ENCODE peak calls at places on chromosome 12, in four cellular contexts. One of them, this sample, is unnamed.

GRCh38 chr12:28814246-28814645 is 334.8 kb upstream of the FAR2 start:
- DNase-seq in HepG2: no peak
- DNase-seq in K562: no peak
- DNase-seq in IMR-90: no peak
- DNase-seq in this sample: no peak

GRCh38 chr12:132200800-132201199 is 56.5 kb downstream of the NOC4L start:
- DNase-seq in HepG2: no peak
- DNase-seq in K562: no peak
- DNase-seq in IMR-90: no peak
- DNase-seq in this sample: no peak

GRCh38 chr12:75978677-75979076 is 52.9 kb downstream of the PHLDA1 start:
- DNase-seq in HepG2: no peak
- DNase-seq in K562: no peak
- DNase-seq in IMR-90: no peak
- DNase-seq in this sample: no peak

GRCh38 chr12:89333564-89334252 is 18.6 kb downstream of the DUSP6 start:
- DNase-seq in HepG2: no peak
- DNase-seq in K562: no peak
- DNase-seq in IMR-90: no peak
- DNase-seq in this sample: no peak

GRCh38 chr12:109125791-109126190 is 9.4 kb downstream of the ACACB start:
- DNase-seq in HepG2: no peak
- DNase-seq in K562: no peak
- DNase-seq in IMR-90: no peak
- DNase-seq in this sample: no peak

GRCh38 chr12:106081606-106082005 is 57.1 kb downstream of the NUAK1 start:
- DNase-seq in HepG2: peak
- DNase-seq in K562: no peak
- DNase-seq in IMR-90: peak
- DNase-seq in this sample: no peak

GRCh38 chr12:83800022-83800421 is 1112.6 kb downstream of the SLC6A15 start:
- DNase-seq in HepG2: no peak
- DNase-seq in K562: no peak
- DNase-seq in IMR-90: no peak
- DNase-seq in this sample: no peak

GRCh38 chr12:1890119-1890703 is 28.2 kb downstream of the CACNA2D4 start:
- DNase-seq in HepG2: no peak
- DNase-seq in K562: no peak
- DNase-seq in IMR-90: no peak
- DNase-seq in this sample: no peak

GRCh38 chr12:96908170-96908675 is 1.2 kb downstream of the NEDD1 start:
- DNase-seq in HepG2: no peak
- DNase-seq in K562: no peak
- DNase-seq in IMR-90: no peak
- DNase-seq in this sample: no peak

DNA sequence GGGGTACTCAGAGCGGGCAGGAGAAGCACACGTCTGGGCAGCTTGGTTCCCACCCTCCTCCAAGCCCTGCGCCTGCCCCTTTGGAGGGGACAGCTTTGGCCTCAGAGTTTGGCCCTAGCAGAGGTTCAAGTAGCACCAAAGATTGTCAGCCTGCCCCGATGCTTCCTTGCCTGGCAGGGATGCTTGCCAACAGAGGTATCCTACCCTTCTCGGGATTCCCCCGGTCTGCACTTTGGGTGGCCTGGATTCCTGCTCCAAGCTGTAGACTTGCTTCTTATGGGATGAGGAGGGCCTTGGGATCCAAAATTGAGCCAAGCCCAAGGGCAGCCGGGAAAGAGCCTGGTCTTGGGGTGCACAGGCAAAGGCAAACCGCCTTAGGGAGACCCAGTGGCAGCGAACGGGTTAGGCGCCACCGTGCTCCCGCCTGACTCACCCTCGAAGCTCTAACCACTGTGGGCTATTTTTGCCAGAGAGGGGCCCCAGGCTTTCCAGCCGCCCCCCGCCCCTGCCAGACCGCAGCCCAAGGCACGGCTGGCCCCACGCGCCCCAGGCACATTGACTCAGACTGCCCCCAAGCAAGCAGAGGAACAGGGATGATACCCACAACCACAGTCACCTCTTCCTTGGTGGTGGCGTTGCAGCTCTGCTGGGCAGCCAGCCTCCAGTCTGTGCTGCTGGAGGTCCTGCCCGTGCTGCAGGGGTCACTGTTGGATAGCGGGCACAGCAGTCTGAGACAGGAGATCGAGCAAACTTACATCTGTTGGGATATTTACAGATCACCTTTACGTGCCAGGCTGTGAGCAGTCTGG is 882 bp upstream of the WNT10B start:
- DNase-seq in HepG2: no peak
- DNase-seq in K562: no peak
- DNase-seq in IMR-90: peak
- DNase-seq in this sample: no peak
- TF ChIP-seq MAZ in HepG2: no peak
- TF ChIP-seq MAZ in K562: no peak
- TF ChIP-seq MAZ in IMR-90: no peak
- TF ChIP-seq MAZ in this sample: no peak

GRCh38 chr12:63899396-63899795 is 54.9 kb downstream of the SRGAP1 start:
- DNase-seq in HepG2: no peak
- DNase-seq in K562: no peak
- DNase-seq in IMR-90: no peak
- DNase-seq in this sample: no peak
- TF ChIP-seq MAZ in HepG2: no peak
- TF ChIP-seq MAZ in K562: no peak
- TF ChIP-seq MAZ in IMR-90: no peak
- TF ChIP-seq MAZ in this sample: no peak

GRCh38 chr12:113322353-113322752 is 12.6 kb downstream of the SLC8B1 start:
- DNase-seq in HepG2: no peak
- DNase-seq in K562: no peak
- DNase-seq in IMR-90: peak
- DNase-seq in this sample: no peak
- TF ChIP-seq MAZ in HepG2: no peak
- TF ChIP-seq MAZ in K562: no peak
- TF ChIP-seq MAZ in IMR-90: no peak
- TF ChIP-seq MAZ in this sample: no peak

GRCh38 chr12:103715494-103715893 is 125.5 kb downstream of the NT5DC3 start:
- DNase-seq in HepG2: no peak
- DNase-seq in K562: no peak
- DNase-seq in IMR-90: no peak
- DNase-seq in this sample: no peak
- TF ChIP-seq MAZ in HepG2: no peak
- TF ChIP-seq MAZ in K562: no peak
- TF ChIP-seq MAZ in IMR-90: no peak
- TF ChIP-seq MAZ in this sample: no peak

GRCh38 chr12:101706403-101706802 is 9.0 kb downstream of the CHPT1 start:
- DNase-seq in HepG2: no peak
- DNase-seq in K562: no peak
- DNase-seq in IMR-90: no peak
- DNase-seq in this sample: no peak

GRCh38 chr12:101707131-101707782 is 9.8 kb downstream of the CHPT1 start:
- DNase-seq in HepG2: no peak
- DNase-seq in K562: peak
- DNase-seq in IMR-90: peak
- DNase-seq in this sample: no peak

GRCh38 chr12:101698782-101699347 is 1.4 kb downstream of the CHPT1 start:
- DNase-seq in HepG2: no peak
- DNase-seq in K562: no peak
- DNase-seq in IMR-90: peak
- DNase-seq in this sample: no peak

GRCh38 chr12:101700299-101700820 is 2.9 kb downstream of the CHPT1 start:
- DNase-seq in HepG2: no peak
- DNase-seq in K562: no peak
- DNase-seq in IMR-90: no peak
- DNase-seq in this sample: no peak

GRCh38 chr12:101703487-101703886 is 6.0 kb downstream of the CHPT1 start:
- DNase-seq in HepG2: no peak
- DNase-seq in K562: peak
- DNase-seq in IMR-90: no peak
- DNase-seq in this sample: no peak
- TF ChIP-seq MAZ in HepG2: no peak
- TF ChIP-seq MAZ in K562: no peak
- TF ChIP-seq MAZ in IMR-90: no peak
- TF ChIP-seq MAZ in this sample: no peak

GRCh38 chr12:4450551-4451112 is 5.0 kb upstream of the FGF6 start:
- DNase-seq in HepG2: no peak
- DNase-seq in K562: no peak
- DNase-seq in IMR-90: no peak
- DNase-seq in this sample: no peak
- TF ChIP-seq MAZ in HepG2: no peak
- TF ChIP-seq MAZ in K562: no peak
- TF ChIP-seq MAZ in IMR-90: no peak
- TF ChIP-seq MAZ in this sample: no peak

GRCh38 chr12:47894652-47895051 is 10.1 kb downstream of the VDR start:
- DNase-seq in HepG2: no peak
- DNase-seq in K562: no peak
- DNase-seq in IMR-90: no peak
- DNase-seq in this sample: no peak
- TF ChIP-seq MAZ in HepG2: no peak
- TF ChIP-seq MAZ in K562: no peak
- TF ChIP-seq MAZ in IMR-90: no peak
- TF ChIP-seq MAZ in this sample: no peak

This sample was measured in A549.